ENCODE peak calls at places on chromosomes 3 and 15, in nine cellular contexts. One of them, this sample, is unnamed.

GRCh38 chr3:5190147-5190791 is 2.8 kb downstream of the EDEM1 start:
- DNase-seq in dermis microvascular lymphatic vessel endothelial cell: no peak
- DNase-seq in GM12865: peak
- DNase-seq in GOT3: no peak
- DNase-seq in pulmonary artery endothelial cell: no peak
- DNase-seq in NCI-H345: no peak
- DNase-seq in AG09319: no peak
- DNase-seq in stimulated activated CD4-positive, alpha-beta T cell treated with anti-CD3 and anti-CD28 coated beads, Interleukin-1b, Interleukin-23, amount 100 ng/mL, for 48 hours: peak
- DNase-seq in thoracic aorta: no peak
- DNase-seq in this sample: no peak

GRCh38 chr15:90037961-90038633 is 37.0 kb downstream of the ZNF710 start:
- DNase-seq in dermis microvascular lymphatic vessel endothelial cell: peak
- DNase-seq in GM12865: peak
- DNase-seq in GOT3: no peak
- DNase-seq in pulmonary artery endothelial cell: no peak
- DNase-seq in NCI-H345: no peak
- DNase-seq in AG09319: no peak
- DNase-seq in stimulated activated CD4-positive, alpha-beta T cell treated with anti-CD3 and anti-CD28 coated beads, Interleukin-1b, Interleukin-23, amount 100 ng/mL, for 48 hours: peak
- DNase-seq in thoracic aorta: no peak
- DNase-seq in this sample: peak

GRCh38 chr15:56672721-56673120 is 60.6 kb downstream of the ZNF280D start:
- DNase-seq in dermis microvascular lymphatic vessel endothelial cell: no peak
- DNase-seq in GM12865: no peak
- DNase-seq in GOT3: no peak
- DNase-seq in pulmonary artery endothelial cell: no peak
- DNase-seq in NCI-H345: no peak
- DNase-seq in AG09319: no peak
- DNase-seq in stimulated activated CD4-positive, alpha-beta T cell treated with anti-CD3 and anti-CD28 coated beads, Interleukin-1b, Interleukin-23, amount 100 ng/mL, for 48 hours: no peak
- DNase-seq in thoracic aorta: no peak
- DNase-seq in this sample: no peak

GRCh38 chr3:5056005-5056391 is 66.1 kb upstream of the ARL8B start:
- DNase-seq in dermis microvascular lymphatic vessel endothelial cell: no peak
- DNase-seq in GM12865: no peak
- DNase-seq in GOT3: no peak
- DNase-seq in pulmonary artery endothelial cell: no peak
- DNase-seq in NCI-H345: no peak
- DNase-seq in AG09319: no peak
- DNase-seq in stimulated activated CD4-positive, alpha-beta T cell treated with anti-CD3 and anti-CD28 coated beads, Interleukin-1b, Interleukin-23, amount 100 ng/mL, for 48 hours: no peak
- DNase-seq in thoracic aorta: no peak
- DNase-seq in this sample: no peak

GRCh38 chr3:8648873-8649741 is 4.5 kb upstream of the SSUH2 start:
- DNase-seq in dermis microvascular lymphatic vessel endothelial cell: no peak
- DNase-seq in GM12865: no peak
- DNase-seq in GOT3: no peak
- DNase-seq in pulmonary artery endothelial cell: no peak
- DNase-seq in NCI-H345: no peak
- DNase-seq in AG09319: no peak
- DNase-seq in stimulated activated CD4-positive, alpha-beta T cell treated with anti-CD3 and anti-CD28 coated beads, Interleukin-1b, Interleukin-23, amount 100 ng/mL, for 48 hours: no peak
- DNase-seq in thoracic aorta: no peak
- DNase-seq in this sample: no peak

GRCh38 chr15:99943466-99943865 is 210.2 kb upstream of the LYSMD4 start:
- DNase-seq in dermis microvascular lymphatic vessel endothelial cell: no peak
- DNase-seq in GM12865: no peak
- DNase-seq in GOT3: no peak
- DNase-seq in pulmonary artery endothelial cell: no peak
- DNase-seq in NCI-H345: no peak
- DNase-seq in AG09319: no peak
- DNase-seq in stimulated activated CD4-positive, alpha-beta T cell treated with anti-CD3 and anti-CD28 coated beads, Interleukin-1b, Interleukin-23, amount 100 ng/mL, for 48 hours: no peak
- DNase-seq in thoracic aorta: no peak
- DNase-seq in this sample: no peak

GRCh38 chr3:22942988-22943387 is 260.1 kb upstream of the UBE2E2 start:
- DNase-seq in dermis microvascular lymphatic vessel endothelial cell: no peak
- DNase-seq in GM12865: no peak
- DNase-seq in GOT3: no peak
- DNase-seq in pulmonary artery endothelial cell: no peak
- DNase-seq in NCI-H345: no peak
- DNase-seq in AG09319: no peak
- DNase-seq in stimulated activated CD4-positive, alpha-beta T cell treated with anti-CD3 and anti-CD28 coated beads, Interleukin-1b, Interleukin-23, amount 100 ng/mL, for 48 hours: no peak
- DNase-seq in thoracic aorta: no peak
- DNase-seq in this sample: no peak

GRCh38 chr15:52217186-52217585 is 26.0 kb upstream of the GNB5 start:
- DNase-seq in dermis microvascular lymphatic vessel endothelial cell: no peak
- DNase-seq in GM12865: peak
- DNase-seq in GOT3: no peak
- DNase-seq in pulmonary artery endothelial cell: no peak
- DNase-seq in NCI-H345: no peak
- DNase-seq in AG09319: no peak
- DNase-seq in stimulated activated CD4-positive, alpha-beta T cell treated with anti-CD3 and anti-CD28 coated beads, Interleukin-1b, Interleukin-23, amount 100 ng/mL, for 48 hours: peak
- DNase-seq in thoracic aorta: no peak
- DNase-seq in this sample: peak

GRCh38 chr15:37824717-37825382 is 109.6 kb upstream of the TMCO5A start:
- DNase-seq in dermis microvascular lymphatic vessel endothelial cell: peak
- DNase-seq in GM12865: peak
- DNase-seq in GOT3: peak
- DNase-seq in pulmonary artery endothelial cell: no peak
- DNase-seq in NCI-H345: no peak
- DNase-seq in AG09319: peak
- DNase-seq in stimulated activated CD4-positive, alpha-beta T cell treated with anti-CD3 and anti-CD28 coated beads, Interleukin-1b, Interleukin-23, amount 100 ng/mL, for 48 hours: no peak
- DNase-seq in thoracic aorta: no peak
- DNase-seq in this sample: no peak

GRCh38 chr15:62124176-62124952 is 40.7 kb downstream of the C2CD4B start:
- DNase-seq in dermis microvascular lymphatic vessel endothelial cell: peak
- DNase-seq in GM12865: peak
- DNase-seq in GOT3: no peak
- DNase-seq in pulmonary artery endothelial cell: peak
- DNase-seq in NCI-H345: peak
- DNase-seq in AG09319: no peak
- DNase-seq in stimulated activated CD4-positive, alpha-beta T cell treated with anti-CD3 and anti-CD28 coated beads, Interleukin-1b, Interleukin-23, amount 100 ng/mL, for 48 hours: no peak
- DNase-seq in thoracic aorta: no peak
- DNase-seq in this sample: no peak

This sample was measured in activated naive CD8-positive, alpha-beta T cell treated with anti-CD3 and anti-CD28 coated beads for 36 hours.